ENCODE peak calls at places on chromosomes 2 and 18, in four cellular contexts. S is PC-3, B is endothelial cell of umbilical vein, N is mammary epithelial cell. V is an unnamed sample.

GRCh38 chr2:156342252-156343095 is 10.0 kb upstream of the NR4A2 start:
- DNase-seq in S (peak; percentile 94), B (peak; percentile 93), N (peak; percentile 93), V (peak; percentile 98)

GRCh38 chr2:177531706-177532105 is 139.1 kb downstream of the AGPS start:
- DNase-seq in S (no peak), B (no peak), N (no peak), V (no peak)

GRCh38 chr2:160221391-160222276 is 21.6 kb upstream of the ITGB6 start:
- DNase-seq in S (peak; percentile 91), B (peak; percentile 38), N (peak; percentile 77), V (peak; percentile 89)

GRCh38 chr2:12918841-12919445 is 202.2 kb downstream of the TRIB2 start:
- DNase-seq in S (peak; percentile 9), B (no peak), N (peak; percentile 44), V (peak; percentile 94)

GRCh38 chr2:42035241-42035640 is 12.6 kb upstream of the PKDCC start:
- DNase-seq in S (no peak), B (no peak), N (no peak), V (no peak)

GRCh38 chr2:203535078-203535783 is at the start of gene RAPH1:
- DNase-seq in S (peak; percentile 89), B (peak; percentile 85), N (peak; percentile 94), V (peak; percentile 97)

GRCh38 chr2:221997100-221997499 is 301.7 kb downstream of the PAX3 start:
- DNase-seq in S (peak; percentile 90), B (no peak), N (peak; percentile 82), V (peak; percentile 55)

GRCh38 chr2:71453404-71454220 is at the start of gene DYSF:
- DNase-seq in S (peak; percentile 61), B (no peak), N (peak; percentile 32), V (peak; percentile 57)

GRCh38 chr18:40752336-40752735 is 1202.7 kb upstream of the PIK3C3 start:
- DNase-seq in S (no peak), B (no peak), N (no peak), V (no peak)

GRCh38 chr2:159906315-159906714 is 108.3 kb upstream of the CD302 start:
- DNase-seq in S (no peak), B (no peak), N (no peak), V (no peak)

GRCh38 chr2:126703311-126703710 is 47.4 kb downstream of the GYPC start:
- DNase-seq in S (no peak), B (no peak), N (no peak), V (no peak)

GRCh38 chr2:80454628-80455027 is 150.1 kb upstream of the LRRTM1 start:
- DNase-seq in S (no peak), B (no peak), N (no peak), V (no peak)

GRCh38 chr2:217045725-217046475 is 186.0 kb upstream of the TNP1 start:
- DNase-seq in S (peak; percentile 50), B (no peak), N (no peak), V (peak; percentile 34)

GRCh38 chr2:190876641-190877040 is 4.0 kb upstream of the GLS start:
- DNase-seq in S (no peak), B (peak; percentile 41), N (no peak), V (no peak)

GRCh38 chr2:180983468-180984388 is 3.3 kb downstream of the UBE2E3 start:
- DNase-seq in S (peak; percentile 69), B (peak; percentile 79), N (peak; percentile 54), V (peak; percentile 79)

GRCh38 chr18:25876334-25876979 is 214.0 kb downstream of the SS18 start:
- DNase-seq in S (no peak), B (peak; percentile 15), N (no peak), V (no peak)

GRCh38 chr2:71704688-71705087 is 251.3 kb downstream of the DYSF start:
- DNase-seq in S (no peak), B (no peak), N (no peak), V (no peak)

GRCh38 chr2:42859006-42859552 is 66.7 kb upstream of the HAAO start:
- DNase-seq in S (peak; percentile 90), B (peak; percentile 90), N (peak; percentile 63), V (peak; percentile 65)

GRCh38 chr18:12841070-12841469 is 43.0 kb downstream of the PTPN2 start:
- DNase-seq in S (no peak), B (no peak), N (peak; percentile 26), V (no peak)

GRCh38 chr2:182642328-182642727 is 73.7 kb upstream of the DNAJC10 start:
- DNase-seq in S (peak; percentile 65), B (peak; percentile 56), N (peak; percentile 44), V (peak; percentile 50)

GRCh38 chr2:142533083-142533482 is 344.4 kb upstream of the KYNU start:
- DNase-seq in S (no peak), B (no peak), N (no peak), V (peak; percentile 3)
- H3K4me3 ChIP-seq in S (no peak overlapping the region), B (no peak overlapping the region), N (no peak overlapping the region), V (no peak overlapping the region)

DNA sequence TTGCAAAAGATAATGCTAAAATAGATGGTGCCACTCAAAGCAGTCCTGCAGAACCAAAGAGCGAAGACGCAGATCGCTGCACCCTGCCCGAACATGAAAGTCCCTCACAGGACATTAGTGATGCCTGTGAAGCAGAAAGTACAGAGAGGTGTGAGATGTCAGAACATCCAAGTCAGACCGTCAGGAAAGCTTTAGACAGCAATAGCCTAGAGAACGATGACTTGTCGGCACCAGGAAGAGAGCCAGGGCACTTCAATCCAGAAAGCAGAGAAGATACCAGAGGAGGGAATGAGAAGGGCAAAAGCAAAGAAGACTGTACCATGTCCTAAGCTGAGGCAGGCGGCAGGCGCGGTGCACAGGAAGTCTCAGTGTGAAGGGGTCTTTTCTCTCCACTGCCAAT is 34.8 kb upstream of the RBM44 start:
- DNase-seq in S (no peak), B (no peak), N (no peak), V (no peak)
- H3K9ac ChIP-seq in S (no peak overlapping the region), B (no peak overlapping the region), N (no peak overlapping the region), V (no peak overlapping the region)

DNA sequence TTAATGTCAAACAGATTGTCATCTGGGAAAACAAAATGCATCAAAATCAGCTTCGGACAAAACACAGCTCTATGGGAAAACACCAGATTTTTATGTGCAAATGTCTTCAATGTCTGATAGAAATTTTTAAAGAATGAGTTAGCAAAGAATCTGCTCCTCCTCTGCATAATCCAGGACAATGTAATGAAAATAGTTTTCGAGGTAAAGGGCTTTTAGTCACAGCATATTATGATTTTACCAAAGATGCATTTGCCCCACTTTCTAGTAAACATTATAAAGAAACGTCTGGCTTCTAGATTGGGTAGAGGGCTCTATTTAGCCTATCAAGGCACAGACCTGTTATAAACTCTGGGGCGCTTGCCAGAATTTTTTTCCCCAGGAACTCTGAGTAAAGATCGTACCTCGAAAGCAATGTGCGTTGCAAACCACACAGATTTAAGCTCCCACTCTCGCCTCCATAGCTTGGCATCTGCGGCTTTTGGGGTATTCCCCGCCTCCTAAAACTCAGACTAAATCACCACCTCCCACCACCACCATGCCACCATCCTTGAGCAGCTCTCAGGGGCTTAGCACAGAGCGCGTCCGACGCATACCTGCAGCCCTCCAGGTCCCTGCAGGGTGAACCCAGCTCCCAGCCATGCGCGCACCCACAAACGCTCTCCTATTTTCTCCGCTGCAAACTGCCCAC is 926 bp downstream of the ACVR1C start:
- DNase-seq in S (peak; percentile 16), B (peak; percentile 1), N (no peak), V (peak; percentile 38)
- H3K4me3 ChIP-seq in S (peak overlapping the region; percentile 71), B (no peak overlapping the region), N (peak overlapping the region; percentile 60), V (peak overlapping the region; percentile 77)

DNA sequence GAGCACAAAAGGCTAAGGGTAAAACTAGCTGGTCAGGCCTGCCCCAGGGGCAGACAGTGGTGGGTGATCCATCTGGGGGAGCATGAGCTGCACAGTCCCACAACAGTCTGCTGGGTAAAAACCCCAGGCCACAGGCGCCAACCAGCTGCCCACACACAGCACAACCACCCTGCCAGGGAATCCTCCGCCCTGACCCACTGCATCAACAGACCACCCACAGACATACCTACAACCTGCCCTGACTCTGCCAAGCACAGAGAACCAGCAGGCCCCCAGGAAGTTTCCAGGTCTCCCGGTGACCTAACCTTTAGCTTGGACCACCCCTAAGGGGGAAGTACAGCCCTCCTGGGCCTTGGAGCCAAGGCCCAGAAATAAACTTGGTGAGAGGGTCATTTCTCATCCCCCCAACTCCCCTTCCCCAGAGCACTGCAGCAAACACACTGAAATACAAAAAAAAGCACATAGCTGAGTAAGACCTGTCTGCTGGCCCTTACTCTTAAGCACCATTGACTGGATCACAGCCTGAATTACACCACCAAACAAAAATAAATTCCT is 118.3 kb upstream of the CAB39 start:
- DNase-seq in S (no peak), B (no peak), N (no peak), V (no peak)
- H3K9ac ChIP-seq in S (no peak overlapping the region), B (no peak overlapping the region), N (no peak overlapping the region), V (no peak overlapping the region)

GRCh38 chr18:79982736-79983135 is 5.6 kb downstream of the TXNL4A start:
- DNase-seq in S (no peak), B (no peak), N (no peak), V (peak; percentile 31)
- H3K4me3 ChIP-seq in S (no peak overlapping the region), B (no peak overlapping the region), N (no peak overlapping the region), V (no peak overlapping the region)

DNA sequence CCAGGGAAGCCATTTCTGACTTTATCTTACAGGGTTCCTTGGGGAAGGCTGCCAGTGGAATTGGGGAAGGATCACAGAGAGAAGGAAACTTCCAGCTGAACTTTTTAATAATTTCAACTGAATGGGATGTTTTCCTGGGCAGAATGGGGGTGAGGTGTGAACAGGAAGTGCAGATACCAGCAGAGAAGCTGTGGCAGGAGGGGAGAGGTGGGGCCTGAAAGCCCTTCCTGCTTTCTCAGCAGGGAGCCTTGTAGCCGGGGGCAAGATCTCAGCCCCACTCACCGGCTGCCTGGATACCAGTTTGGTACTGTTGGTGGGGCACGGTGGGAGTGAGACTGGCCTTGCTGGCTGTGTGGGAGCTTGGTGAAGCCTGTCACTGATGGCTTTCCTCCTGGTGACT is 170.5 kb downstream of the ZBTB7C start:
- DNase-seq in S (no peak), B (no peak), N (no peak), V (no peak)
- H3K9ac ChIP-seq in S (no peak overlapping the region), B (no peak overlapping the region), N (no peak overlapping the region), V (no peak overlapping the region)

V was measured in GM23248.